ENCODE peak calls at places on chromosomes 12 and 14, in ten cellular contexts. One of them, this sample, is unnamed. For H3K4me1, the result is how much of the 10 kb centered on the place peaks cover.

GRCh38 chr12:24661657-24662096 is 287.2 kb downstream of the BCAT1 start:
- DNase-seq in breast epithelium: no peak
- DNase-seq in effector memory CD4-positive, alpha-beta T cell: no peak
- DNase-seq in cardiac muscle cell: peak
- DNase-seq in aorta: peak
- DNase-seq in iPS DF 6.9: no peak
- DNase-seq in upper lobe of right lung: peak
- DNase-seq in tibial nerve: peak
- DNase-seq in adipocyte: peak
- DNase-seq in CD4-positive, alpha-beta memory T cell: no peak
- DNase-seq in this sample: peak

GRCh38 chr14:100824946-100825690 is 800 bp upstream of the MEG3 start:
- DNase-seq in cardiac muscle cell: peak
- DNase-seq in CD4-positive, alpha-beta memory T cell: no peak
- DNase-seq in effector memory CD4-positive, alpha-beta T cell: no peak
- DNase-seq in iPS DF 6.9: no peak
- DNase-seq in upper lobe of right lung: no peak
- DNase-seq in breast epithelium: no peak
- DNase-seq in tibial nerve: no peak
- DNase-seq in aorta: no peak
- DNase-seq in adipocyte: peak
- DNase-seq in this sample: no peak

GRCh38 chr12:66189476-66189823 is 436 bp downstream of the IRAK3 start:
- DNase-seq in adipocyte: no peak
- DNase-seq in cardiac muscle cell: peak
- DNase-seq in CD4-positive, alpha-beta memory T cell: no peak
- DNase-seq in upper lobe of right lung: no peak
- DNase-seq in aorta: no peak
- DNase-seq in iPS DF 6.9: no peak
- DNase-seq in effector memory CD4-positive, alpha-beta T cell: no peak
- DNase-seq in breast epithelium: no peak
- DNase-seq in tibial nerve: no peak
- DNase-seq in this sample: no peak

GRCh38 chr14:75578786-75579781 is 664 bp downstream of the FLVCR2 start:
- DNase-seq in adipocyte: no peak
- DNase-seq in CD4-positive, alpha-beta memory T cell: no peak
- DNase-seq in cardiac muscle cell: no peak
- DNase-seq in effector memory CD4-positive, alpha-beta T cell: no peak
- DNase-seq in upper lobe of right lung: peak
- DNase-seq in iPS DF 6.9: no peak
- DNase-seq in breast epithelium: no peak
- DNase-seq in aorta: peak
- DNase-seq in tibial nerve: peak
- DNase-seq in this sample: peak

GRCh38 chr14:105116451-105117256 is 51.4 kb upstream of the GPR132 start:
- DNase-seq in aorta: no peak
- DNase-seq in effector memory CD4-positive, alpha-beta T cell: no peak
- DNase-seq in iPS DF 6.9: no peak
- DNase-seq in tibial nerve: no peak
- DNase-seq in adipocyte: no peak
- DNase-seq in cardiac muscle cell: no peak
- DNase-seq in upper lobe of right lung: no peak
- DNase-seq in CD4-positive, alpha-beta memory T cell: no peak
- DNase-seq in breast epithelium: peak
- DNase-seq in this sample: no peak

GRCh38 chr12:104585448-104586055 is 128.8 kb downstream of the CHST11 start:
- DNase-seq in cardiac muscle cell: no peak
- DNase-seq in adipocyte: no peak
- DNase-seq in aorta: no peak
- DNase-seq in tibial nerve: no peak
- DNase-seq in CD4-positive, alpha-beta memory T cell: no peak
- DNase-seq in effector memory CD4-positive, alpha-beta T cell: no peak
- DNase-seq in upper lobe of right lung: no peak
- DNase-seq in breast epithelium: no peak
- DNase-seq in iPS DF 6.9: no peak
- DNase-seq in this sample: no peak

GRCh38 chr12:50706606-50707005 is 57.3 kb upstream of the ATF1 start:
- DNase-seq in upper lobe of right lung: no peak
- DNase-seq in breast epithelium: no peak
- DNase-seq in iPS DF 6.9: no peak
- DNase-seq in cardiac muscle cell: no peak
- DNase-seq in adipocyte: peak
- DNase-seq in CD4-positive, alpha-beta memory T cell: no peak
- DNase-seq in aorta: no peak
- DNase-seq in tibial nerve: no peak
- DNase-seq in effector memory CD4-positive, alpha-beta T cell: no peak
- DNase-seq in this sample: no peak

GRCh38 chr14:24367506-24368214 is at the start of gene NFATC4:
- DNase-seq in cardiac muscle cell: peak
- DNase-seq in upper lobe of right lung: no peak
- DNase-seq in tibial nerve: peak
- DNase-seq in aorta: peak
- DNase-seq in effector memory CD4-positive, alpha-beta T cell: no peak
- DNase-seq in breast epithelium: peak
- DNase-seq in CD4-positive, alpha-beta memory T cell: peak
- DNase-seq in adipocyte: peak
- DNase-seq in iPS DF 6.9: peak
- DNase-seq in this sample: peak

GRCh38 chr12:40587416-40587815 is 104.8 kb upstream of the CNTN1 start:
- DNase-seq in breast epithelium: no peak
- DNase-seq in adipocyte: no peak
- DNase-seq in tibial nerve: no peak
- DNase-seq in cardiac muscle cell: no peak
- DNase-seq in aorta: no peak
- DNase-seq in upper lobe of right lung: no peak
- DNase-seq in CD4-positive, alpha-beta memory T cell: no peak
- DNase-seq in iPS DF 6.9: no peak
- DNase-seq in effector memory CD4-positive, alpha-beta T cell: no peak
- DNase-seq in this sample: no peak

GRCh38 chr12:95551913-95552516 is 739 bp upstream of the USP44 start:
- DNase-seq in breast epithelium: no peak
- DNase-seq in iPS DF 6.9: no peak
- DNase-seq in adipocyte: no peak
- DNase-seq in aorta: no peak
- DNase-seq in tibial nerve: no peak
- DNase-seq in CD4-positive, alpha-beta memory T cell: peak
- DNase-seq in upper lobe of right lung: no peak
- DNase-seq in effector memory CD4-positive, alpha-beta T cell: no peak
- DNase-seq in cardiac muscle cell: no peak
- DNase-seq in this sample: no peak

GRCh38 chr12:19299765-19300164 is 139.5 kb upstream of the AEBP2 start:
- DNase-seq in breast epithelium: no peak
- DNase-seq in adipocyte: no peak
- DNase-seq in tibial nerve: no peak
- DNase-seq in CD4-positive, alpha-beta memory T cell: no peak
- DNase-seq in cardiac muscle cell: peak
- DNase-seq in upper lobe of right lung: no peak
- DNase-seq in effector memory CD4-positive, alpha-beta T cell: no peak
- DNase-seq in iPS DF 6.9: no peak
- DNase-seq in aorta: no peak
- DNase-seq in this sample: peak

GRCh38 chr12:70671698-70672097 is 34.5 kb upstream of the PTPRB start:
- DNase-seq in tibial nerve: no peak
- DNase-seq in breast epithelium: no peak
- DNase-seq in iPS DF 6.9: no peak
- DNase-seq in cardiac muscle cell: no peak
- DNase-seq in upper lobe of right lung: no peak
- DNase-seq in effector memory CD4-positive, alpha-beta T cell: no peak
- DNase-seq in aorta: no peak
- DNase-seq in CD4-positive, alpha-beta memory T cell: no peak
- DNase-seq in adipocyte: no peak
- DNase-seq in this sample: no peak

GRCh38 chr12:24133385-24133784 is 183.9 kb upstream of the SOX5 start:
- DNase-seq in tibial nerve: no peak
- DNase-seq in CD4-positive, alpha-beta memory T cell: no peak
- DNase-seq in iPS DF 6.9: peak
- DNase-seq in aorta: no peak
- DNase-seq in adipocyte: no peak
- DNase-seq in upper lobe of right lung: no peak
- DNase-seq in effector memory CD4-positive, alpha-beta T cell: no peak
- DNase-seq in cardiac muscle cell: no peak
- DNase-seq in breast epithelium: no peak
- DNase-seq in this sample: no peak

GRCh38 chr14:89588016-89588415 is 171.0 kb upstream of the FOXN3 start:
- DNase-seq in iPS DF 6.9: no peak
- DNase-seq in adipocyte: no peak
- DNase-seq in tibial nerve: no peak
- DNase-seq in CD4-positive, alpha-beta memory T cell: no peak
- DNase-seq in upper lobe of right lung: no peak
- DNase-seq in breast epithelium: no peak
- DNase-seq in aorta: no peak
- DNase-seq in effector memory CD4-positive, alpha-beta T cell: no peak
- DNase-seq in cardiac muscle cell: no peak
- DNase-seq in this sample: no peak
- H3K4me1 ChIP-seq in iPS DF 6.9: under half
- H3K4me1 ChIP-seq in adipocyte: under half
- H3K4me1 ChIP-seq in tibial nerve: under half
- H3K4me1 ChIP-seq in CD4-positive, alpha-beta memory T cell: under half
- H3K4me1 ChIP-seq in upper lobe of right lung: under half
- H3K4me1 ChIP-seq in breast epithelium: under half
- H3K4me1 ChIP-seq in aorta: under half
- H3K4me1 ChIP-seq in effector memory CD4-positive, alpha-beta T cell: under half
- H3K4me1 ChIP-seq in cardiac muscle cell: under half
- H3K4me1 ChIP-seq in this sample: under half

GRCh38 chr14:35337557-35338255 is 45.5 kb downstream of the PSMA6 start:
- DNase-seq in iPS DF 6.9: no peak
- DNase-seq in upper lobe of right lung: peak
- DNase-seq in adipocyte: no peak
- DNase-seq in CD4-positive, alpha-beta memory T cell: no peak
- DNase-seq in tibial nerve: no peak
- DNase-seq in effector memory CD4-positive, alpha-beta T cell: no peak
- DNase-seq in cardiac muscle cell: no peak
- DNase-seq in aorta: no peak
- DNase-seq in breast epithelium: no peak
- DNase-seq in this sample: peak
- H3K4me1 ChIP-seq in iPS DF 6.9: under half
- H3K4me1 ChIP-seq in upper lobe of right lung: half or more
- H3K4me1 ChIP-seq in adipocyte: half or more
- H3K4me1 ChIP-seq in CD4-positive, alpha-beta memory T cell: under half
- H3K4me1 ChIP-seq in tibial nerve: half or more
- H3K4me1 ChIP-seq in effector memory CD4-positive, alpha-beta T cell: under half
- H3K4me1 ChIP-seq in cardiac muscle cell: under half
- H3K4me1 ChIP-seq in aorta: under half
- H3K4me1 ChIP-seq in breast epithelium: under half
- H3K4me1 ChIP-seq in this sample: half or more

GRCh38 chr14:99788713-99789112 is 4.5 kb upstream of the EML1 start:
- DNase-seq in adipocyte: no peak
- DNase-seq in tibial nerve: no peak
- DNase-seq in breast epithelium: no peak
- DNase-seq in CD4-positive, alpha-beta memory T cell: no peak
- DNase-seq in upper lobe of right lung: no peak
- DNase-seq in iPS DF 6.9: no peak
- DNase-seq in aorta: no peak
- DNase-seq in cardiac muscle cell: no peak
- DNase-seq in effector memory CD4-positive, alpha-beta T cell: no peak
- DNase-seq in this sample: no peak
- H3K4me1 ChIP-seq in adipocyte: under half
- H3K4me1 ChIP-seq in tibial nerve: under half
- H3K4me1 ChIP-seq in breast epithelium: under half
- H3K4me1 ChIP-seq in CD4-positive, alpha-beta memory T cell: under half
- H3K4me1 ChIP-seq in upper lobe of right lung: under half
- H3K4me1 ChIP-seq in iPS DF 6.9: under half
- H3K4me1 ChIP-seq in aorta: under half
- H3K4me1 ChIP-seq in cardiac muscle cell: under half
- H3K4me1 ChIP-seq in effector memory CD4-positive, alpha-beta T cell: under half
- H3K4me1 ChIP-seq in this sample: under half

GRCh38 chr12:12527820-12528296 is 34.8 kb downstream of the DUSP16 start:
- DNase-seq in cardiac muscle cell: no peak
- DNase-seq in tibial nerve: no peak
- DNase-seq in CD4-positive, alpha-beta memory T cell: peak
- DNase-seq in aorta: no peak
- DNase-seq in iPS DF 6.9: no peak
- DNase-seq in adipocyte: no peak
- DNase-seq in effector memory CD4-positive, alpha-beta T cell: no peak
- DNase-seq in breast epithelium: no peak
- DNase-seq in upper lobe of right lung: no peak
- DNase-seq in this sample: no peak

GRCh38 chr12:12529783-12530421 is 32.8 kb downstream of the DUSP16 start:
- DNase-seq in effector memory CD4-positive, alpha-beta T cell: no peak
- DNase-seq in iPS DF 6.9: no peak
- DNase-seq in breast epithelium: no peak
- DNase-seq in cardiac muscle cell: no peak
- DNase-seq in aorta: no peak
- DNase-seq in adipocyte: no peak
- DNase-seq in tibial nerve: no peak
- DNase-seq in CD4-positive, alpha-beta memory T cell: no peak
- DNase-seq in upper lobe of right lung: no peak
- DNase-seq in this sample: no peak

GRCh38 chr12:12524128-12524527 is 38.5 kb downstream of the DUSP16 start:
- DNase-seq in upper lobe of right lung: no peak
- DNase-seq in effector memory CD4-positive, alpha-beta T cell: no peak
- DNase-seq in cardiac muscle cell: no peak
- DNase-seq in tibial nerve: no peak
- DNase-seq in breast epithelium: no peak
- DNase-seq in CD4-positive, alpha-beta memory T cell: no peak
- DNase-seq in aorta: no peak
- DNase-seq in iPS DF 6.9: no peak
- DNase-seq in adipocyte: no peak
- DNase-seq in this sample: no peak

GRCh38 chr12:12531194-12531593 is 31.5 kb downstream of the DUSP16 start:
- DNase-seq in breast epithelium: no peak
- DNase-seq in tibial nerve: no peak
- DNase-seq in aorta: no peak
- DNase-seq in cardiac muscle cell: no peak
- DNase-seq in upper lobe of right lung: no peak
- DNase-seq in CD4-positive, alpha-beta memory T cell: no peak
- DNase-seq in effector memory CD4-positive, alpha-beta T cell: no peak
- DNase-seq in adipocyte: no peak
- DNase-seq in iPS DF 6.9: no peak
- DNase-seq in this sample: no peak

DNA sequence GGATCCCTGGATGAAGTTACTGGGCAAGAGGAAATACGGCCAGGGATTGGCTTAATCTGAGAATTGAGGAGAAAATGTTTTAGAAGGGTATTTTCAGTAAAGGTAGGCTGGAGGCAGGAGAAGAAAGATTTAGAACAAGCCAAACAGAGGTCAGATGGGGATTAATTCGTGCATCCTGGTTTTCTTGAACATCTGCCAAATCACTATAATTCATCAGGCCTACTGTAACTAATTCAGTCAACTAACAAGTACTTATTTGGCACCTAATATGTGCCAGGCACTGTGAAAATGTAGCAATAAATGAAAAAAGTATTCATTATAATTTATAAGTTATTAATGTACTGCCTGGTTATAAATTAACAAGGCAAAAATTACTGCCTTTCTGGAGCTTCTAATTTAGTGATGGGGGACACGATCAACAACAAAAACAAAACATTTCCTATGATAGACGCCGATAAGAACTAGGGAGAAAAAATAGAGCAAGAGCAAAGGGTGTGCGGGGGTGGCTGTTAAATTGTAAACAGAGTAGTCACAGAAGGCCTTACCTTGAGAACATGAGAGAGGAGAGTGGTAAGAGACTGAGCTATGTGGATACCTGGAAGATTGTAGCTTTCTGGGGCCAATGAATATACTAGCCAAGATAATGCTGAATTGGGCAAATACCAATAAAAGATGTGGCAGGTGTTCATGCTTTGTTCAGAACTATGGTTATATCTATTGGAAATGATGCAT is 34.1 kb downstream of the DUSP16 start:
- DNase-seq in cardiac muscle cell: no peak
- DNase-seq in upper lobe of right lung: no peak
- DNase-seq in breast epithelium: no peak
- DNase-seq in iPS DF 6.9: no peak
- DNase-seq in CD4-positive, alpha-beta memory T cell: no peak
- DNase-seq in adipocyte: no peak
- DNase-seq in effector memory CD4-positive, alpha-beta T cell: no peak
- DNase-seq in tibial nerve: no peak
- DNase-seq in aorta: no peak
- DNase-seq in this sample: no peak
- H3K4me1 ChIP-seq in cardiac muscle cell: under half
- H3K4me1 ChIP-seq in upper lobe of right lung: under half
- H3K4me1 ChIP-seq in breast epithelium: under half
- H3K4me1 ChIP-seq in iPS DF 6.9: under half
- H3K4me1 ChIP-seq in CD4-positive, alpha-beta memory T cell: half or more
- H3K4me1 ChIP-seq in adipocyte: under half
- H3K4me1 ChIP-seq in effector memory CD4-positive, alpha-beta T cell: under half
- H3K4me1 ChIP-seq in tibial nerve: under half
- H3K4me1 ChIP-seq in aorta: under half
- H3K4me1 ChIP-seq in this sample: under half